ENCODE peak calls at places on chromosomes 13 and 19, in four cellular contexts. One of them, this sample, is unnamed.

GRCh38 chr13:38073931-38074330 is 204.4 kb upstream of the TRPC4 start:
- DNase-seq in pancreas: no peak
- DNase-seq in breast epithelium: no peak
- DNase-seq in neural progenitor cell: no peak
- DNase-seq in this sample: no peak

GRCh38 chr13:75803175-75803611 is 167.1 kb downstream of the LMO7 start:
- DNase-seq in neural progenitor cell: no peak
- DNase-seq in breast epithelium: no peak
- DNase-seq in pancreas: no peak
- DNase-seq in this sample: no peak

GRCh38 chr13:57552441-57552840 is 79.1 kb upstream of the PCDH17 start:
- DNase-seq in breast epithelium: peak; percentile 20
- DNase-seq in pancreas: no peak
- DNase-seq in neural progenitor cell: no peak
- DNase-seq in this sample: no peak

GRCh38 chr13:41017153-41017552 is 2.0 kb downstream of the ELF1 start:
- DNase-seq in breast epithelium: peak; percentile 39
- DNase-seq in pancreas: no peak
- DNase-seq in neural progenitor cell: no peak
- DNase-seq in this sample: no peak

GRCh38 chr13:65416784-65417183 is 1813.4 kb downstream of the PCDH9 start:
- DNase-seq in breast epithelium: no peak
- DNase-seq in pancreas: no peak
- DNase-seq in neural progenitor cell: no peak
- DNase-seq in this sample: no peak

GRCh38 chr19:42471554-42472249 is 29.0 kb upstream of the CXCL17 start:
- DNase-seq in breast epithelium: peak; percentile 68
- DNase-seq in neural progenitor cell: no peak
- DNase-seq in pancreas: no peak
- DNase-seq in this sample: no peak

GRCh38 chr19:11279505-11280236 is 16.3 kb upstream of the TSPAN16 start:
- DNase-seq in neural progenitor cell: no peak
- DNase-seq in breast epithelium: no peak
- DNase-seq in pancreas: no peak
- DNase-seq in this sample: peak; percentile 58

GRCh38 chr13:97215325-97215724 is 6.8 kb upstream of the MBNL2 start:
- DNase-seq in breast epithelium: no peak
- DNase-seq in pancreas: no peak
- DNase-seq in neural progenitor cell: no peak
- DNase-seq in this sample: no peak

GRCh38 chr13:36251528-36251927 is 37.2 kb upstream of the SOHLH2 start:
- DNase-seq in neural progenitor cell: no peak
- DNase-seq in breast epithelium: no peak
- DNase-seq in pancreas: no peak
- DNase-seq in this sample: peak; percentile 68

GRCh38 chr13:110756268-110756667 is 42.8 kb downstream of the ING1 start:
- DNase-seq in pancreas: no peak
- DNase-seq in neural progenitor cell: no peak
- DNase-seq in breast epithelium: no peak
- DNase-seq in this sample: peak; percentile 15

GRCh38 chr19:39140195-39140516 is 14.6 kb downstream of the PAK4 start:
- DNase-seq in breast epithelium: no peak
- DNase-seq in pancreas: peak; percentile 40
- DNase-seq in neural progenitor cell: no peak
- DNase-seq in this sample: no peak

GRCh38 chr13:74755065-74755464 is 620.9 kb upstream of the KLF12 start:
- DNase-seq in neural progenitor cell: no peak
- DNase-seq in breast epithelium: no peak
- DNase-seq in pancreas: no peak
- DNase-seq in this sample: no peak

GRCh38 chr13:106281426-106281825 is 254.0 kb downstream of the EFNB2 start:
- DNase-seq in breast epithelium: no peak
- DNase-seq in pancreas: no peak
- DNase-seq in neural progenitor cell: no peak
- DNase-seq in this sample: no peak

GRCh38 chr13:113927661-113928581 is 46.0 kb downstream of the C13orf46 start:
- DNase-seq in breast epithelium: peak; percentile 95
- DNase-seq in pancreas: peak; percentile 51
- DNase-seq in neural progenitor cell: no peak
- DNase-seq in this sample: peak; percentile 98

GRCh38 chr13:83831796-83832195 is 50.5 kb downstream of the SLITRK1 start:
- DNase-seq in neural progenitor cell: no peak
- DNase-seq in breast epithelium: no peak
- DNase-seq in pancreas: no peak
- DNase-seq in this sample: no peak

GRCh38 chr19:17330546-17331253 is 4.0 kb downstream of the ANO8 start:
- DNase-seq in pancreas: no peak
- DNase-seq in breast epithelium: no peak
- DNase-seq in neural progenitor cell: no peak
- DNase-seq in this sample: peak; percentile 87

GRCh38 chr13:59442461-59442860 is 721.3 kb downstream of the DIAPH3 start:
- DNase-seq in pancreas: no peak
- DNase-seq in breast epithelium: no peak
- DNase-seq in neural progenitor cell: no peak
- DNase-seq in this sample: no peak

GRCh38 chr13:47277774-47278173 is 380.9 kb upstream of the HTR2A start:
- DNase-seq in breast epithelium: no peak
- DNase-seq in pancreas: no peak
- DNase-seq in neural progenitor cell: no peak
- DNase-seq in this sample: no peak

GRCh38 chr13:84481958-84482357 is 599.7 kb upstream of the SLITRK1 start:
- DNase-seq in pancreas: no peak
- DNase-seq in neural progenitor cell: no peak
- DNase-seq in breast epithelium: no peak
- DNase-seq in this sample: peak; percentile 69

GRCh38 chr19:9797871-9798270 is 21.0 kb downstream of the FBXL12 start:
- DNase-seq in neural progenitor cell: no peak
- DNase-seq in breast epithelium: no peak
- DNase-seq in pancreas: no peak
- DNase-seq in this sample: no peak

GRCh38 chr19:10568444-10568825 is 344 bp downstream of the CDKN2D start:
- DNase-seq in neural progenitor cell: no peak
- DNase-seq in pancreas: peak; percentile 86
- DNase-seq in breast epithelium: peak; percentile 51
- DNase-seq in this sample: no peak

GRCh38 chr19:39160523-39160861 is 34.9 kb downstream of the PAK4 start:
- DNase-seq in pancreas: peak; percentile 75
- DNase-seq in neural progenitor cell: no peak
- DNase-seq in breast epithelium: peak; percentile 84
- DNase-seq in this sample: peak; percentile 99

GRCh38 chr13:108911807-108912206 is 282.4 kb downstream of the MYO16 start:
- DNase-seq in pancreas: no peak
- DNase-seq in neural progenitor cell: no peak
- DNase-seq in breast epithelium: no peak
- DNase-seq in this sample: no peak

GRCh38 chr13:108919036-108919907 is 289.9 kb downstream of the MYO16 start:
- DNase-seq in neural progenitor cell: no peak
- DNase-seq in pancreas: no peak
- DNase-seq in breast epithelium: no peak
- DNase-seq in this sample: peak; percentile 58

GRCh38 chr13:108915095-108915633 is 285.8 kb downstream of the MYO16 start:
- DNase-seq in pancreas: no peak
- DNase-seq in breast epithelium: no peak
- DNase-seq in neural progenitor cell: no peak
- DNase-seq in this sample: no peak

GRCh38 chr13:108917581-108917980 is 288.2 kb downstream of the MYO16 start:
- DNase-seq in neural progenitor cell: no peak
- DNase-seq in pancreas: no peak
- DNase-seq in breast epithelium: no peak
- DNase-seq in this sample: no peak

DNA sequence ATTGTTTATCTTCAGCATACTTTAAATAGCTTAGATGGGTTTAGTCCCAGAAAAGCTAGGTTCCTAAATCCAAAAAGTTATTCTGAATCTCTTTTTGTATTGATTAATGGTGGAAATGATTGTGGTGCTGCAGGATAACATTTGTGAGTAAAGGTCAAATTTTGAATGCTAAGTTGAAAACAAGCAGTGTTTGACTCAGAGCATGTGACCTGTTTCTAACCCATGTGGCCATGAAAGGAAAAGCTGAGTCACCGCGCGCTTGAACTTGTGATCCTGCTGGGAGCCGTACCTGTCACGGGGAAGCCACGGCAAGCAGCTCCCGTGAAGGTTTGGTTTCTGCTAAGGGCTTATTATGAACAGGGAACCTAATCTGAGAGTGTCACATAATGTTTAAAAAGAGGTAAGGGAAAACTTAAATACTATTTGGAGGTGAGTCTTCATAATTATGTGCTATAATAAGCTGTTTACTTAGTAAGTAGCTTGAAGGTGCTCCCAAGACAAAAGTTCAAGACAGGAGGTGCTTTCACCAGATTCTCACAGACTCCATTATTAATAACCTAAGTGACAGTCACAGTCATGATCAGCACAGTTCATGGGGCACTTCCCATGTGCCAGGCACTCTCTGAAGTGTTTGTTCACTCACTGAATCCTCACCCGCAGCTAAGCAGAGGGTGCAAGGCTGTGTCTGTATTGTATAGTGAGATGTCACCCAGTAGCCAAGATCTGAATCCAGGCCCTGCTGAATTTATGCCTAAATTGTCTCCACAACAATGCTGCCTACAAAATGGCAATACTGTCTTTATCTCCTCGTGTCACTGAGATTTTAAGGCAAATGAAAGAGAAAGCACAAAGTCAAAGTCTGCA is 286.5 kb downstream of the MYO16 start:
- DNase-seq in pancreas: peak; percentile 85
- DNase-seq in neural progenitor cell: no peak
- DNase-seq in breast epithelium: peak; percentile 81
- DNase-seq in this sample: peak; percentile 89
- H3K27ac ChIP-seq in pancreas: peak overlapping the region; percentile 44
- H3K27ac ChIP-seq in neural progenitor cell: no peak overlapping the region
- H3K27ac ChIP-seq in breast epithelium: peak overlapping the region; percentile 72
- H3K27ac ChIP-seq in this sample: peak overlapping the region; percentile 59

GRCh38 chr13:45195421-45195820 is 5.4 kb downstream of the KCTD4 start:
- DNase-seq in breast epithelium: no peak
- DNase-seq in pancreas: no peak
- DNase-seq in neural progenitor cell: no peak
- DNase-seq in this sample: no peak
- H3K27ac ChIP-seq in breast epithelium: no peak overlapping the region
- H3K27ac ChIP-seq in pancreas: no peak overlapping the region
- H3K27ac ChIP-seq in neural progenitor cell: no peak overlapping the region
- H3K27ac ChIP-seq in this sample: peak overlapping the region; percentile 50

GRCh38 chr13:44307844-44308243 is 65.8 kb upstream of the SERP2 start:
- DNase-seq in neural progenitor cell: no peak
- DNase-seq in pancreas: no peak
- DNase-seq in breast epithelium: no peak
- DNase-seq in this sample: no peak
- H3K27ac ChIP-seq in neural progenitor cell: no peak overlapping the region
- H3K27ac ChIP-seq in pancreas: no peak overlapping the region
- H3K27ac ChIP-seq in breast epithelium: peak overlapping the region; percentile 88
- H3K27ac ChIP-seq in this sample: no peak overlapping the region

GRCh38 chr19:1254081-1254527 is 5.7 kb downstream of the MIDN start:
- DNase-seq in breast epithelium: no peak
- DNase-seq in neural progenitor cell: no peak
- DNase-seq in pancreas: no peak
- DNase-seq in this sample: peak; percentile 93

GRCh38 chr19:1254530-1255185 is 6.3 kb downstream of the MIDN start:
- DNase-seq in neural progenitor cell: no peak
- DNase-seq in breast epithelium: no peak
- DNase-seq in pancreas: no peak
- DNase-seq in this sample: no peak

GRCh38 chr19:1252221-1252817 is 3.9 kb downstream of the MIDN start:
- DNase-seq in pancreas: no peak
- DNase-seq in breast epithelium: peak; percentile 96
- DNase-seq in neural progenitor cell: no peak
- DNase-seq in this sample: peak; percentile 99

GRCh38 chr19:1252818-1253513 is 4.6 kb downstream of the MIDN start:
- DNase-seq in breast epithelium: peak; percentile 93
- DNase-seq in neural progenitor cell: no peak
- DNase-seq in pancreas: peak; percentile 96
- DNase-seq in this sample: peak; percentile 100

GRCh38 chr19:1253514-1254080 is 5.2 kb downstream of the MIDN start:
- DNase-seq in neural progenitor cell: no peak
- DNase-seq in pancreas: no peak
- DNase-seq in breast epithelium: no peak
- DNase-seq in this sample: no peak
- H3K27ac ChIP-seq in neural progenitor cell: peak overlapping the region; percentile 71
- H3K27ac ChIP-seq in pancreas: peak overlapping the region; percentile 98
- H3K27ac ChIP-seq in breast epithelium: peak overlapping the region; percentile 99
- H3K27ac ChIP-seq in this sample: peak overlapping the region; percentile 83

GRCh38 chr13:73035660-73036059 is 23.1 kb upstream of the KLF5 start:
- DNase-seq in pancreas: no peak
- DNase-seq in neural progenitor cell: no peak
- DNase-seq in breast epithelium: no peak
- DNase-seq in this sample: no peak
- H3K27ac ChIP-seq in pancreas: no peak overlapping the region
- H3K27ac ChIP-seq in neural progenitor cell: no peak overlapping the region
- H3K27ac ChIP-seq in breast epithelium: no peak overlapping the region
- H3K27ac ChIP-seq in this sample: no peak overlapping the region

This sample was measured in osteoblast.